ENCODE peak calls at places on chromosome 17, in five cellular contexts. Z is spleen, P is body of pancreas, S is Peyer's patch, H is PC-3. X is an unnamed sample.

GRCh38 chr17:80063815-80064585 is 27.6 kb downstream of the CCDC40 start:
- DNase-seq in S (peak; percentile 54), H (peak; percentile 84), P (no peak), Z (no peak), X (no peak)

GRCh38 chr17:65177901-65178300 is 40.7 kb downstream of the RGS9 start:
- DNase-seq in H (peak; percentile 59), S (no peak), P (no peak), Z (no peak), X (peak; percentile 32)

GRCh38 chr17:71247455-71248015 is 873.3 kb upstream of the SOX9 start:
- DNase-seq in P (no peak), H (no peak), S (no peak), Z (no peak), X (no peak)

GRCh38 chr17:65742433-65743312 is 181.2 kb upstream of the AXIN2 start:
- DNase-seq in H (peak; percentile 95), P (no peak), S (no peak), Z (no peak), X (peak; percentile 90)

GRCh38 chr17:80028030-80028429 is 7.6 kb downstream of the TBC1D16 start:
- DNase-seq in Z (no peak), S (no peak), H (no peak), P (peak; percentile 64), X (no peak)

GRCh38 chr17:27339836-27340550 is 46.1 kb downstream of the WSB1 start:
- DNase-seq in Z (no peak), H (peak; percentile 47), P (no peak), S (no peak), X (no peak)

GRCh38 chr17:18256351-18256750 is 2.2 kb downstream of the FLII start:
- DNase-seq in H (no peak), Z (no peak), P (no peak), S (no peak), X (no peak)

GRCh38 chr17:81865733-81866439 is 5.3 kb downstream of the ARHGDIA start:
- DNase-seq in S (peak; percentile 98), H (peak; percentile 45), P (peak; percentile 97), Z (no peak), X (no peak)

GRCh38 chr17:82050152-82050760 is 1.4 kb downstream of the RFNG start:
- DNase-seq in P (no peak), H (no peak), Z (peak; percentile 70), S (no peak), X (no peak)

DNA sequence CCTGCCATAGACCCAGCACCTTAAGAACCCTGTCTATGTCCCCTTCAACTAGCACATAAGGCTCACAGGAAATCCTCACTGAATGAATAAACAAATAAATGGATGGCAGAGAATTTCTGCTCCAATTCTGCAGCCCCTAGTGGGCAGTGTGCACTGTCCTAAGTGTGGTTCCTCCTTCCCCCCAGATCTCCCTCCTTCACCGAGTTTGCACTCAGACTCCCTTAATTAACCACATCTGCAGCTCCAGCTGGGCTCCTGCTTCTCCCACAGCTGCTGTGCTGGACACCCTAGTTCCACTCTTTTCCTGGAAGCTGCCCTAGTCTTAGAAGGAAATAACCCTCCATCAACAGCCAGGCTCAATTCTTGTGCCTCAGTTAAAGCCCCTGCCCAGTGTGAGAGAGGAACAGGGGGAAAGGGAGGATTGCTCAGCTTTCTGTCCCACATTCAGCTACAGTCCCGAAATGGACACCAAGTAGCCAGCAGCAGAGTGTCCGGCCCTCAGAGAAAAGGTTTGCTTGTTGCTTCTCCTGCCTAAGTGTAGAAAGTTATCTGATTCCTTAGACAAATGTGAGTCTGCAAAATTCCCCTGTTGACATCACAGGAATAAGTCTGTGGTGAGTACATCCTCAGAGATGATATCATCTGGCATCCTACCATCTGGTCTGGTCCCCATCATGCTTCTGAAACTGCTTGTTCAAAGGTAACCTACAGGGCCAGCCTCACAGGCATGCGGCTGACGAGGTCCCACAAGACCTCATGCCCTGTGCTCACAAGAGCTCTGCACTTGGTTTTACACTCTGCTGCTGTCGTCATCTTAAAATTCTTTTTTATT is 12.3 kb downstream of the LRRC3C start:
- DNase-seq in S (no peak), Z (no peak), P (no peak), H (peak; percentile 24), X (peak; percentile 47)
- TF ChIP-seq CTCF in S (peak; percentile 29), Z (peak; percentile 38), P (no peak), H (peak; percentile 52), X (peak; percentile 46)

DNA sequence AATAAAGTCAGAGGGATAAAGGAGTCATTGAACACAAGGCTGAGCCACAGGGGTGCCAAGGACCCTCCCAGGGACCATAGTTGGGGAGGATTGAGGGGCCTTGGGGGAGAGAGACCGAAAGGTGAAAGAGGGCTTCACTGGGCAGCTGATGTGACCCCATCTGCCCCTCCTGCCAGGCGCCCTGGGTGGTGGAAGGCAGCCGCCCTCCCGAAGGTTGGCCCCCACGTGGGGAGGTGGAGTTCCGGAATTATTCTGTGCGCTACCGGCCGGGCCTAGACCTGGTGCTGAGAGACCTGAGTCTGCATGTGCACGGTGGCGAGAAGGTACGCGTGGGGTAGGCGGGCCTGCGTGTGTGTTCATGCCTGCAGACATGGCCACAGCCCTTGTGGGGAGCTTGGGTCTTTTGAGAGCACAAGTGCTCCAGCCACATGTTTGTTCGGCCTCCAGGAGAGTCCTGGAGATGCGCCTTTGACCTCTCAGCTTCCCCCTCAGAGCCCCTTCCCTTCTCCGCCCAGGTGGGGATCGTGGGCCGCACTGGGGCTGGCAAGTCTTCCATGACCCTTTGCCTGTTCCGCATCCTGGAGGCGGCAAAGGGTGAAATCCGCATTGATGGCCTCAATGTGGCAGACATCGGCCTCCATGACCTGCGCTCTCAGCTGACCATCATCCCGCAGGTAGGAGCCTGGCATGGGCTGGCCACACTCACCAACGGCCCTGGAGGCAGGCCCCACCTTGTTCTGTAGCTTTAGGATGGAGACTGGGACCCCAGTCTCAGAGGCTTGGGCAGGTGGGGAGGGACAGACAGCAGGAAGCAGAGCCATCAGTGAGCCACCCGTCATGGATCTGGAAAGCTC is 24.1 kb downstream of the ANKRD40 start:
- DNase-seq in P (no peak), H (no peak), Z (peak; percentile 64), S (no peak), X (no peak)
- H3K27ac ChIP-seq in P (peak overlapping the region; percentile 54), H (no peak overlapping the region), Z (no peak overlapping the region), S (peak overlapping the region; percentile 67), X (no peak overlapping the region)

DNA sequence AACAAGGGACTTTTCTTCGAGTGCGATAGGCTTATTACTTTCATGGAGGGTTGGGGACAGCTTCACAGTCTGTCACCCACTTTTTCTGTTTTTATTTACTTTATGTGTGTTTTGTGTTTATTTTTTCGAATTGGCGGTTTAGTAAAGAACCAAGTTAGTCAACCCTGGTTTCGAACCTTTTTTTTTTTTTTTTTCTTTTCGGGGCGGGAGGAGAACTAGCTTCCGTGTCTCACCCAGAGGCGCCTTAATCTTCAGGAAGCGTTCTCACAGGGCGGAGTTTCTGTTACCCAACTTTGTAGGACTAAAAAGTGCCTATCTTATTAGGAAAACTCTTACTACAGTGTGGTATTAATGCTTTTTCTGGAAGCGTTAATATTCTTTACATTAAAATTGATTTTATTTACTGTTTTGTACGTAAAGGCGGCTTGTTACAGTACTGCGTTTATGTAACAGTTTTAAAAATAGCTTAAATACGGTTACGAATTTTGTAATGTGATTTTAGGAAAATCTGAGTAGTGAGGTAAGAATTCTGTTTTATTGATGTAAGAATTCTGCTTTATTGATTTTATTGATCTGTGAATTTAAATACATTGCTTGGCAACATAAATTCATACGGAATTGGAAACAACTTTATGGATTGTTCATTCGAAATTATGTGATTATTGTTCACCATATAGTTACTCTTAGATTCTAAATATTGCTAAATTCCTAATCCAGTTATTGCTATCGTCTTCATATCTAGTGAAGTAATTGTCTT is 883 bp downstream of the ZNF207 start:
- DNase-seq in S (no peak), H (peak; percentile 38), Z (no peak), P (peak; percentile 40), X (peak; percentile 30)
- TF ChIP-seq CTCF in S (no peak), H (no peak), Z (no peak), P (no peak), X (no peak)

DNA sequence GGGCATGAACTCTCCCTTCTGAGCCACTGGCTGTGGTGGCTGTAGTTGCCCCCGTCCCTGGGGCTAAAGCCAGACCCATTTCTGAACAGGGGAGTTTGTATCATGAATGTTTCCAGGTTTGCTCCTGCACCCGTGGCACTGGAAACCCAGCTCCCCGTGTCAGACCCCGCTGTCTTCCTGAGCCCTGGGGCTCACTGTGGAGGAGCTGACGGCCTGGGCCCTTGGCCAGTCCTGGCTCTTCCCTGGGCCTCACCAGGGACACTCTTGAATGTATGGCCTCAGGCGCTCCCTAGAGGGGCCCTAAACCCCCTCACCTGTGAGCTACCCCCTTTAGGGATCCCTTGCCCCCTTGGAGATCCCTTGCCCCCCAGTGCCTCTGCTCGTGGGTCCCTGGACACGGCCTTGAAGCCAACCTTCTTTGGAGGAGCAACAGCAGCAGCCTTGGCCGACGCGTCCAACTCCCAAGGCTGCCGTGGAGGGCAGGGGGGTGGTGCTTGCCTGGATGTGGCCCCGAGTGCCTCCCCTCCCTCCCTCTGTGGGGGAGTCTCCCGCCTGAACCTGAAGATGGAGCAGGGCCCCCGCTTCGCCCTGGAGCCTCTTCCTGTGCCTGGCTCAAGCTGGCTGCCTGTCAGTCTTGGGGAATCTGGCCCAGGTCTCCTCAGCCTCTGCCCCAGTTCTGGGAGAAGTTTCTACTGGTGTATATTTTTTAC is 15.9 kb downstream of the CASKIN2 start:
- DNase-seq in P (no peak), Z (peak; percentile 67), S (no peak), H (no peak), X (no peak)
- H3K27ac ChIP-seq in P (no peak overlapping the region), Z (no peak overlapping the region), S (no peak overlapping the region), H (no peak overlapping the region), X (no peak overlapping the region)

X was measured in foreskin keratinocyte.